ENCODE peak calls at places on chromosomes 4 and X, in nine cellular contexts. D, H, C, G, L, W, U, R and J are unnamed samples.

GRCh38 chr4:100895572-100896197 is 377.9 kb upstream of the EMCN start:
- DNase-seq in U (no peak), C (no peak), W (no peak), H (peak; percentile 5), R (no peak), G (no peak), L (no peak), D (no peak), J (no peak)

GRCh38 chr4:34649716-34650115 is 1594.6 kb downstream of the ARAP2 start:
- DNase-seq in U (no peak), W (no peak), L (no peak), C (no peak), D (no peak), G (no peak), H (no peak), R (no peak), J (no peak)

GRCh38 chr4:65510976-65511375 is 159.3 kb downstream of the EPHA5 start:
- DNase-seq in G (no peak), C (no peak), W (no peak), D (no peak), L (no peak), H (peak; percentile 65), R (no peak), U (no peak), J (no peak)

GRCh38 chr4:54226399-54227260 is 2.5 kb upstream of the PDGFRA start:
- DNase-seq in U (peak; percentile 47), D (peak; percentile 47), G (peak; percentile 77), L (no peak), W (peak; percentile 65), H (no peak), C (no peak), R (peak; percentile 89), J (peak; percentile 29)

GRCh38 chrX:43349363-43349762 is 306.7 kb upstream of the MAOA start:
- DNase-seq in D (peak; percentile 21), W (peak; percentile 46), L (peak; percentile 18), H (peak; percentile 1), G (no peak), U (peak; percentile 30), C (no peak), R (no peak), J (peak; percentile 34)

GRCh38 chrX:103356023-103356798 is at the start of gene TCEAL9:
- DNase-seq in C (peak; percentile 26), R (no peak), L (peak; percentile 19), D (peak; percentile 30), G (peak; percentile 42), H (no peak), W (peak; percentile 84), U (peak; percentile 36), J (peak; percentile 42)

GRCh38 chr4:77501240-77501639 is 104.4 kb upstream of the CXCL13 start:
- DNase-seq in G (no peak), R (no peak), W (no peak), C (no peak), U (no peak), D (no peak), H (no peak), L (no peak), J (no peak)

GRCh38 chr4:148170408-148171385 is 271.5 kb downstream of the NR3C2 start:
- DNase-seq in G (no peak), C (no peak), L (no peak), H (peak; percentile 14), U (no peak), D (no peak), R (no peak), W (no peak), J (no peak)

GRCh38 chr4:101271516-101271915 is 75.8 kb downstream of the PPP3CA start:
- DNase-seq in U (no peak), H (no peak), R (no peak), L (no peak), W (no peak), D (no peak), G (no peak), C (no peak), J (no peak)

GRCh38 chr4:111854494-111855087 is 290.7 kb upstream of the FAM241A start:
- DNase-seq in G (no peak), U (no peak), H (peak; percentile 16), R (no peak), D (peak; percentile 47), C (peak; percentile 14), W (peak; percentile 49), L (peak; percentile 39), J (no peak)

GRCh38 chr4:113784497-113785254 is 23.1 kb upstream of the CAMK2D start:
- DNase-seq in D (no peak), H (peak; percentile 64), W (peak; percentile 10), G (no peak), R (no peak), U (no peak), L (no peak), C (no peak), J (no peak)

GRCh38 chrX:25544641-25545040 is 528.9 kb upstream of the ARX start:
- DNase-seq in R (no peak), L (no peak), W (no peak), D (no peak), U (no peak), C (no peak), H (no peak), G (no peak), J (no peak)

GRCh38 chrX:17706676-17707075 is 30.6 kb upstream of the SCML1 start:
- DNase-seq in L (no peak), W (peak; percentile 24), D (no peak), U (no peak), C (no peak), G (no peak), H (peak; percentile 36), R (no peak), J (no peak)

GRCh38 chrX:1807301-1807731 is 192.5 kb downstream of the ASMT start:
- DNase-seq in C (no peak), U (peak; percentile 34), L (peak; percentile 10), D (peak; percentile 62), G (no peak), H (peak; percentile 9), R (no peak), W (no peak), J (peak; percentile 81)

GRCh38 chrX:110244951-110245480 is 72.9 kb downstream of the AMMECR1 start:
- DNase-seq in U (no peak), W (no peak), H (no peak), G (no peak), C (no peak), D (no peak), R (no peak), L (no peak), J (no peak)

GRCh38 chr4:94459462-94460161 is 7.9 kb downstream of the PDLIM5 start:
- DNase-seq in G (no peak), D (no peak), R (no peak), U (no peak), C (no peak), W (peak; percentile 17), L (no peak), H (no peak), J (no peak)

GRCh38 chrX:41688835-41689234 is at the start of gene GPR34:
- DNase-seq in C (no peak), R (no peak), G (no peak), D (no peak), H (no peak), U (no peak), W (no peak), L (no peak), J (no peak)

GRCh38 chr4:145557720-145558119 is 61.5 kb upstream of the MMAA start:
- DNase-seq in L (peak; percentile 45), C (peak; percentile 23), G (peak; percentile 41), H (peak; percentile 38), U (peak; percentile 71), D (peak; percentile 51), W (peak; percentile 78), R (no peak), J (peak; percentile 59)

GRCh38 chr4:3629665-3630064 is 97.4 kb upstream of the LRPAP1 start:
- DNase-seq in D (no peak), L (no peak), C (no peak), H (no peak), W (no peak), R (no peak), U (no peak), G (no peak), J (no peak)

DNA sequence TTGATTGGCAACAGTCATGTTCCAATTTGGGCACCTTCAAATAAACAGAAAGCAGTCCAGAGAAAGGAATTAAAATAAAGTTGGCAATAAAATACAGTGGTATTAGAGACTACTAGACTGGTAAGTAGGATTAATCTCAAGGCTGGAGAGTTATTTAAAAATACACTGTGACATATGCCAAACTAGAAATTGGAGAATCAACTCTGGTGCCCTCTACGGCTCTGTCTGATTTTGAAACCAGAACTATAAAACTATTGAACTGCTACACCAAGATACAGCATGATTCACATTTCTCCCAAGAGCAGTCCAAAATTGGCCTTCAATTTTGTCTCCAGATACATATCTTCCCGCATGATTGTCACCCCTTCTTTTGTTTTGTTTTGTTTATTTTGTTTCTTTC is 78.7 kb upstream of the FAM47B start:
- DNase-seq in W (no peak), L (no peak), C (no peak), G (no peak), H (no peak), U (no peak), D (no peak), R (no peak), J (no peak)
- TF ChIP-seq CTCF in W (no peak), L (no peak), C (no peak), G (no peak), H (no peak), U (no peak), D (no peak), R (no peak), J (no peak)

GRCh38 chr4:45550766-45551366 is 573.0 kb downstream of the GABRG1 start:
- DNase-seq in U (no peak), R (no peak), C (no peak), L (no peak), D (no peak), G (no peak), W (no peak), H (no peak), J (no peak)
- TF ChIP-seq CTCF in U (no peak), R (no peak), C (no peak), L (no peak), D (no peak), G (peak; percentile 31), W (no peak), H (no peak), J (no peak)

GRCh38 chr4:40980318-40980883 is 230.6 kb downstream of the NSUN7 start:
- DNase-seq in H (no peak), D (no peak), L (no peak), C (no peak), G (no peak), W (no peak), U (no peak), R (no peak), J (no peak)
- TF ChIP-seq CTCF in H (no peak), D (peak; percentile 16), L (peak; percentile 47), C (peak; percentile 35), G (peak; percentile 57), W (peak; percentile 36), U (peak; percentile 27), R (no peak), J (peak; percentile 24)

DNA sequence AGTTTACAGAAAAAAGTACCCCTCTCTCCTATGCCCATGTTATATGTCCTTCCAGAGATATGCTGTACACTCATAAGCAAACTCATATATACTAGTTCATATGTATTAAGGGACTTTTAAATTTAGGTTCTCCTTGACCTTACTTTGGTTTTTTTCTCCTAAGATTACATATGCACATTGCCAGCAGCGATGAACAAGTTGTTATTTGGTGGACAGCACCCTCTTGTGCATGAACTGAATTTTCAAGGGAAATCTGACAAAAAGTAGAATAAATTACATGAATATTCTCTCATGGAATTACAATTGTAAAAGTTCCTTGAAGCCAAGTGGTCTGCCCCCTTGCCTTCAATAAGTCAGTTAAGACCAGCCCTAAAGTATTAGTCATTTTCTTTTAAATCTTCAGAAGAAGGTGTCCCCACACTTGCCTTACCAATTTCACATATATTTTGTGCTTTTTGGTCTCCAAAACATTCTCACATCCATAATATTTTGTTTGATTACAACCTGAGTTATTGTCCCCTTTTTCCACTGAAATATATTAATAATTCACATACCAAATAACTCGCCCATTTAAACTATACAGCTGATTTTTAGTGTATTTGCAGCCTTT is 30.6 kb upstream of the SMARCA5 start:
- DNase-seq in H (peak; percentile 49), U (no peak), D (peak; percentile 10), L (peak; percentile 10), G (no peak), W (peak; percentile 47), C (no peak), R (no peak), J (no peak)
- TF ChIP-seq CTCF in H (peak; percentile 64), U (peak; percentile 27), D (peak; percentile 36), L (peak; percentile 76), G (peak; percentile 77), W (peak; percentile 78), C (peak; percentile 67), R (peak; percentile 20), J (no peak)